ENCODE peak calls at places on chromosomes 11 and 22, in nine cellular contexts. A is kidney epithelial cell, D is HCT116, X is astrocyte, F is upper lobe of right lung, Z is Calu3, C is cardiac muscle cell, B is GM13976, G is neural crest cell. M is an unnamed sample.

GRCh38 chr11:17443423-17443822 is 33.2 kb downstream of the ABCC8 start:
- DNase-seq in A (no peak), D (no peak), X (no peak), F (no peak), Z (no peak), C (peak; percentile 12), B (no peak), G (no peak), M (no peak)

GRCh38 chr22:19803736-19804267 is 43.2 kb downstream of the TBX1 start:
- DNase-seq in A (no peak), D (no peak), X (no peak), F (peak; percentile 46), Z (no peak), C (no peak), B (no peak), G (no peak), M (no peak)

GRCh38 chr22:44342347-44342956 is 29.7 kb upstream of the SHISAL1 start:
- DNase-seq in A (no peak), D (no peak), X (no peak), F (no peak), Z (no peak), C (no peak), B (no peak), G (no peak), M (no peak)

GRCh38 chr11:5476184-5476819 is 12.2 kb upstream of the OR52D1 start:
- DNase-seq in A (peak; percentile 2), D (peak; percentile 38), X (peak; percentile 13), F (no peak), Z (peak; percentile 54), C (peak; percentile 62), B (peak; percentile 72), G (peak; percentile 44), M (no peak)

GRCh38 chr22:23784215-23784732 is 2.5 kb upstream of the SMARCB1 start:
- DNase-seq in A (no peak), D (no peak), X (peak; percentile 68), F (no peak), Z (peak; percentile 51), C (no peak), B (no peak), G (no peak), M (no peak)

GRCh38 chr22:25563757-25564319 is 637 bp upstream of the GRK3 start:
- DNase-seq in A (no peak), D (no peak), X (no peak), F (no peak), Z (no peak), C (no peak), B (peak; percentile 22), G (no peak), M (no peak)

GRCh38 chr22:25750569-25751173 is 8.7 kb downstream of the MYO18B start:
- DNase-seq in A (no peak), D (no peak), X (peak; percentile 31), F (no peak), Z (no peak), C (no peak), B (no peak), G (no peak), M (no peak)

GRCh38 chr11:35383953-35384352 is 35.4 kb downstream of the SLC1A2 start:
- DNase-seq in A (no peak), D (no peak), X (no peak), F (no peak), Z (no peak), C (no peak), B (no peak), G (no peak), M (no peak)

GRCh38 chr22:20402960-20403778 is 9.2 kb downstream of the ZNF74 start:
- DNase-seq in A (no peak), D (no peak), X (no peak), F (no peak), Z (no peak), C (no peak), B (peak; percentile 9), G (no peak), M (no peak)

GRCh38 chr11:29564501-29564900 is 452.3 kb downstream of the KCNA4 start:
- DNase-seq in A (no peak), D (no peak), X (no peak), F (no peak), Z (no peak), C (no peak), B (no peak), G (no peak), M (no peak)

GRCh38 chr11:124937336-124937935 is 1.6 kb upstream of the HEPACAM start:
- DNase-seq in A (no peak), D (no peak), X (no peak), F (no peak), Z (no peak), C (no peak), B (no peak), G (no peak), M (no peak)

GRCh38 chr22:20533095-20533878 is 25.9 kb downstream of the MED15 start:
- DNase-seq in A (no peak), D (no peak), X (no peak), F (no peak), Z (no peak), C (no peak), B (no peak), G (no peak), M (no peak)

GRCh38 chr11:86673872-86674750 is 1.7 kb upstream of the ME3 start:
- DNase-seq in A (no peak), D (no peak), X (no peak), F (no peak), Z (no peak), C (no peak), B (no peak), G (no peak), M (no peak)

GRCh38 chr11:73426184-73426845 is 50.1 kb downstream of the RELT start:
- DNase-seq in A (no peak), D (no peak), X (peak; percentile 69), F (no peak), Z (no peak), C (peak; percentile 47), B (no peak), G (no peak), M (no peak)

GRCh38 chr11:45036733-45037132 is 86.0 kb upstream of the TP53I11 start:
- DNase-seq in A (no peak), D (no peak), X (no peak), F (no peak), Z (no peak), C (no peak), B (no peak), G (no peak), M (no peak)

DNA sequence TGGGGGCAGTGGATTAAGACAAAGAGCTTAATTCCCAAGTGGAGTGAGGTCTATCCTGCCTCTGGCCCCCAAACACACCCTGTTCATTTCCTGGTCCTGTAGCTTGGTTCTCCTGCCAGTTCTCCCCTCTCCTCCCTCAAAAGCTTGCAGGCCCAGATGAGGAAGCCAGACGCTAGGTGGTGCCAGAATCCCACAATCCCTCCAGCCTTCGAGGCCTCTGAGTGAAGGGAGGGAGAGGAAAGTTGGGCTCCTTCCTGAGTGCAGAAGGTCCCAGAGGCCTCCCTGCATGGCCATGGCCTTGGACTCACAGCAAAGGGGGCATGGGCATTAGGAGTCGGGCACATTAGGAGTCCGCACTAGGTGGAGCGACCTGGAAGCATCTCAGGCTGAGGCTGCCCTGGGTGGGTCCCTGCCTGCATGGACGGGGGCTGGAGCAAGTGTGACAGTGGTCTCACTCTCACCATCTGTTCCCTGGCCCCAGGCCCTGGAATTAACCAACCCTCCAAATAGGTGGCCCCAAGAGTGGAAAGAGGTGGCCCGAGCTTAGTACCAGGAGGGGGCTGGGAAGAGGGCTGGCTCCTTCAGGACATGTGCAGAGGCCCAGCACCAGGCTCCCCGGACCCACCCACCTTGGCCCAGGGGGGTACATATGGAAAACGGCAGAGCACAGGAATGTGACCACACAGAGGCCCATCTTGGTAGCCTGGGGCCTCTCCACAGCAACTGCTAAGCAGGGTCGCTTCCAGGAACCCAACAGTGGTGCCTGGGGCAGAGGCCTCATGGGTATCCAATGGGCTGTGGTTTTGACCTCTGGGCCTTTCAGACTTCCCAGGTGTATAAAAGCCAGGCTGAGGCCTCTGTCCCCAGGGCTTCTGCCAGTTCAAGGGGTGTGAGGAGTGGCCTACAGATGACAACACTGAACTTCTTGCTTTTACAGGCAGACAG is 5.2 kb downstream of the FXYD2 start:
- DNase-seq in A (no peak), D (peak; percentile 70), X (peak; percentile 32), F (no peak), Z (peak; percentile 80), C (peak; percentile 85), B (peak; percentile 55), G (peak; percentile 84), M (no peak)
- TF ChIP-seq CTCF in A (peak; percentile 72), D (peak; percentile 79), X (peak; percentile 66), F (peak; percentile 50), Z (peak; percentile 44), C (peak; percentile 91), B (peak; percentile 35), G (peak; percentile 78), M (peak; percentile 82)

DNA sequence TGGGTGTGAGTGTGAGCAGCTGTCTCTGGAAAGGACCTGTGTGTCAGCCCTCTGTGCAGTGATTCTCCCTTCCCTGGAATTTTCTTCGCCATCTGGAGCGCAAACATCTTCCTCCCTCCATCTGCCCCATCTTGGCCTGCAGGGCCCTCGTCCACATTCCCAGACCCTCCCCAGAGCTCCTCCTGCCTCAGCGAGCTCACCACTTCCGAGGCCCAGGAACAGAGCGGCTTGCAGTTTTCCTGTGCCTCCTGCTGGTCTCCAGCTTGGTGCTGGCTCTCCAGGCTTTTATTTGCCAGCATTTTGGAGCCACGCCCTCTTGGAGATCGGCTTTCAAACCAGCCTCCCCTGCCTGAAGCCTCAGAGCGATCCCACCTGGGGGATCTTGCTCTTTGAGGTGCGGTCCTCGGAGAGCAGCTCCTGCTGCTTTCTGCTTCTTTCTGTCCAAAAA is at the start of gene GPHA2:
- DNase-seq in A (no peak), D (no peak), X (peak; percentile 4), F (peak; percentile 39), Z (no peak), C (peak; percentile 40), B (no peak), G (no peak), M (no peak)
- TF ChIP-seq CTCF in A (no peak), D (no peak), X (no peak), F (no peak), Z (no peak), C (peak; percentile 14), B (no peak), G (no peak), M (no peak)

DNA sequence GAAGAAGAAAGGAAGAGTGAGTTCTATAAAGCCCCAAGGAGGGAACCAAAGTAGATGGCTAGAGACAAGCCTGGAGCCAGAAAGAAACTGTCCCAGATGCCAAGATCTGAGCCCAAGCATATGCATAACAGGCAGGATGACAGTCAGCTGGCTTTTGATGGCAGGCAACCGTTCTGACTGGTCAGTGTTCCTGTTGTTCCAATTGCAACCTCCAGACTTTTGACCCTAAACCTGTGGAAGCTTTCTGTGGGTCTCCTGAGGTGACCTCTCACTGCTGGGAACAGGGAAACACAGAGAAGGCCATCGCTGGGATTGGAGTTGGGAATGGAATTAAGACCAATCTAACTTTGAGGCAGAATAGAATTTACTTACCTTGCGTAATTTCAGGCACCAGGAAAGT is 21.6 kb upstream of the NNMT start:
- DNase-seq in A (no peak), D (no peak), X (no peak), F (no peak), Z (no peak), C (no peak), B (no peak), G (no peak), M (peak; percentile 18)
- TF ChIP-seq CTCF in A (no peak), D (no peak), X (no peak), F (no peak), Z (no peak), C (no peak), B (no peak), G (no peak), M (no peak)

DNA sequence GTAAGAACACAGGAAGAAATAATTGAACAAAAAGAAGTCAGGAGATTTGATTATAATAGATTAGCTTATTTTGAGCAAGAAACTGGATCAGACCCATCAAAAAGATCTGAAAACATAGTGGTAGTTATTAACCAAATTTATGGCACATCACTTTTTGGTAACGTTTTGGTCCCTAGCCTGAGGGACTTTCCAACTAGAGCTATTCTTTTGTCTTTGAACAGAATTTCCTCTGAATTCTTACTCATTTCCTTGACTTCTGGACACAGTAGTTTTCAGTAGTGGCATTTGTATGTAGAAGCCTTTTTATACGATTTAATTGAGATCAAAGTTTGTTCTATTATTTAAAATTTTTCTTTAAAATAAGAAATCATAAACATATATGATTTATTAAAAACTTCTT is 96.5 kb upstream of the PDGFD start:
- DNase-seq in A (no peak), D (no peak), X (no peak), F (no peak), Z (no peak), C (no peak), B (no peak), G (no peak), M (no peak)
- TF ChIP-seq CTCF in A (no peak), D (no peak), X (no peak), F (no peak), Z (no peak), C (no peak), B (no peak), G (no peak), M (no peak)